ENCODE peak calls at places on chromosomes 1 and 21, in four cellular contexts. One of them, this sample, is unnamed.

GRCh38 chr21:29849735-29850176 is 90.0 kb downstream of the GRIK1 start:
- DNase-seq in GM23338: peak
- DNase-seq in cardiac fibroblast: peak
- DNase-seq in lower leg skin: no peak
- DNase-seq in this sample: no peak

GRCh38 chr21:27526451-27526850 is 559.6 kb upstream of the ADAMTS5 start:
- DNase-seq in GM23338: no peak
- DNase-seq in cardiac fibroblast: peak
- DNase-seq in lower leg skin: no peak
- DNase-seq in this sample: no peak

GRCh38 chr1:8631163-8631562 is 186.3 kb downstream of the RERE start:
- DNase-seq in GM23338: no peak
- DNase-seq in cardiac fibroblast: peak
- DNase-seq in lower leg skin: no peak
- DNase-seq in this sample: no peak

GRCh38 chr1:77156214-77156613 is 63.0 kb downstream of the PIGK start:
- DNase-seq in GM23338: no peak
- DNase-seq in cardiac fibroblast: peak
- DNase-seq in lower leg skin: no peak
- DNase-seq in this sample: no peak

GRCh38 chr1:223249854-223250631 is 107.0 kb upstream of the TLR5 start:
- DNase-seq in GM23338: no peak
- DNase-seq in cardiac fibroblast: no peak
- DNase-seq in lower leg skin: no peak
- DNase-seq in this sample: no peak

GRCh38 chr21:34939673-34940321 is 109.3 kb downstream of the RUNX1 start:
- DNase-seq in GM23338: no peak
- DNase-seq in cardiac fibroblast: peak
- DNase-seq in lower leg skin: no peak
- DNase-seq in this sample: no peak

GRCh38 chr21:45226540-45227326 is 61.0 kb downstream of the POFUT2 start:
- DNase-seq in GM23338: no peak
- DNase-seq in cardiac fibroblast: no peak
- DNase-seq in lower leg skin: no peak
- DNase-seq in this sample: no peak

GRCh38 chr1:2258996-2259395 is 30.9 kb downstream of the SKI start:
- DNase-seq in GM23338: no peak
- DNase-seq in cardiac fibroblast: no peak
- DNase-seq in lower leg skin: no peak
- DNase-seq in this sample: no peak

GRCh38 chr1:233790662-233791371 is 113.7 kb upstream of the SLC35F3 start:
- DNase-seq in GM23338: peak
- DNase-seq in cardiac fibroblast: peak
- DNase-seq in lower leg skin: no peak
- DNase-seq in this sample: no peak

GRCh38 chr1:68049941-68050878 is at the start of gene DIRAS3:
- DNase-seq in GM23338: peak
- DNase-seq in cardiac fibroblast: peak
- DNase-seq in lower leg skin: no peak
- DNase-seq in this sample: no peak

GRCh38 chr21:19322360-19322759 is 918.8 kb upstream of the TMPRSS15 start:
- DNase-seq in GM23338: peak
- DNase-seq in cardiac fibroblast: no peak
- DNase-seq in lower leg skin: no peak
- DNase-seq in this sample: no peak

GRCh38 chr1:98256700-98257099 is 335.9 kb upstream of the DPYD start:
- DNase-seq in GM23338: no peak
- DNase-seq in cardiac fibroblast: no peak
- DNase-seq in lower leg skin: no peak
- DNase-seq in this sample: no peak

GRCh38 chr1:47814592-47815436 is 182.4 kb downstream of the TRABD2B start:
- DNase-seq in GM23338: no peak
- DNase-seq in cardiac fibroblast: no peak
- DNase-seq in lower leg skin: no peak
- DNase-seq in this sample: no peak

GRCh38 chr21:17925000-17925610 is 105.9 kb upstream of the C21orf91 start:
- DNase-seq in GM23338: peak
- DNase-seq in cardiac fibroblast: peak
- DNase-seq in lower leg skin: peak
- DNase-seq in this sample: no peak

DNA sequence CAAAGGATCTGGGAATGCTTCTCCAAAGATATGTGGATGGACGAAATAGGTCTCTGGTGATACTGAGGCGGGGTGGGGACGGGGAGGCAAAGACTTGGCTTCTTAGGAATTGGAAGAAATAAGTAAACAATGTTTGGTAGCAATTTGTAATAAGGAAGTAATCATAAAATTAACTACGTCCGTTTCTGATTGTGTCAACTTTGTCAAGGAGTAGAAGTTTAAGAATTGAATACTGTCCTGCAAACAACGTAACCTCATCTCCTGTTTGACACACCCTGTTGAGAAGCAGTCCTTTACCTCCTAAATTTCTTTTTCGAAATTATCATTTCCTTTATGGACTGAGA is 471 bp downstream of the POLR3C start:
- DNase-seq in GM23338: no peak
- DNase-seq in cardiac fibroblast: no peak
- DNase-seq in lower leg skin: no peak
- DNase-seq in this sample: no peak
- H3K4me3 ChIP-seq in GM23338: peak
- H3K4me3 ChIP-seq in cardiac fibroblast: peak
- H3K4me3 ChIP-seq in lower leg skin: peak
- H3K4me3 ChIP-seq in this sample: peak

GRCh38 chr1:94560333-94560732 is 18.8 kb upstream of the F3 start:
- DNase-seq in GM23338: no peak
- DNase-seq in cardiac fibroblast: no peak
- DNase-seq in lower leg skin: no peak
- DNase-seq in this sample: no peak
- TF ChIP-seq CTCF in GM23338: no peak
- TF ChIP-seq CTCF in cardiac fibroblast: no peak
- TF ChIP-seq CTCF in lower leg skin: no peak
- TF ChIP-seq CTCF in this sample: no peak

DNA sequence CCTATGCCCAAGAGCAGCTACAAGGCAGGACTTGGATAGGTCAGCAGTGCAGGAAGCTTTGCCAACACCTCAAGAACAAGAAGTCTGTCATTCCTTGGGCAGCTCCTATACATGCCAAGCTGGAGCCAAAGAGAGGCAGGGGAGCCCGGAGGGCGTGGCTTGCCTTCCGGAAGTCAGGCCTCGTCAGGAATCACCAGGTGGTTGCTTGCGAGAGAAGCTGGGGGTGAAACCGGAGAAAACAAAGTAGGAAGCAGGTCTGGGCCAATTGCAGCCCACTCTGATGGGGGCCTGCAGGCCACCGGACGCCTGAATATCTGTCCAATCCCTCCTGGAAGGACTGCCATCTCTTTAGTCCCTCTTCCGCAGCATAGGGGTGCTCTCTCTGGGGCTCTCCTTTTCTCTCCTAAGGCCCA is 794 bp upstream of the FAM76A start:
- DNase-seq in GM23338: peak
- DNase-seq in cardiac fibroblast: no peak
- DNase-seq in lower leg skin: peak
- DNase-seq in this sample: no peak
- H3K4me3 ChIP-seq in GM23338: peak
- H3K4me3 ChIP-seq in cardiac fibroblast: peak
- H3K4me3 ChIP-seq in lower leg skin: no peak
- H3K4me3 ChIP-seq in this sample: peak

GRCh38 chr1:162284206-162284955 is 92.3 kb downstream of the SPATA46 start:
- DNase-seq in GM23338: no peak
- DNase-seq in cardiac fibroblast: no peak
- DNase-seq in lower leg skin: no peak
- DNase-seq in this sample: no peak
- TF ChIP-seq CTCF in GM23338: no peak
- TF ChIP-seq CTCF in cardiac fibroblast: no peak
- TF ChIP-seq CTCF in lower leg skin: no peak
- TF ChIP-seq CTCF in this sample: no peak

This sample was measured in RWPE2.